ENCODE peak calls at places on chromosomes 2 and 18, in six cellular contexts. B is HepG2, F is A549, D is K562, Z is GM12878, N is upper lobe of left lung. O is an unnamed sample.

GRCh38 chr18:9120796-9121195 is 15.8 kb upstream of the ANKRD12 start:
- ATAC-seq in N (no peak), D (no peak), Z (peak; percentile 7), F (no peak), B (no peak), O (no peak)

GRCh38 chr2:228629251-228629650 is 447.8 kb upstream of the SPHKAP start:
- ATAC-seq in F (no peak), D (no peak), Z (no peak), B (no peak), N (no peak), O (no peak)

GRCh38 chr18:47109720-47110119 is 40.6 kb downstream of the HDHD2 start:
- ATAC-seq in B (no peak), D (no peak), N (no peak), Z (no peak), F (no peak), O (no peak)

GRCh38 chr2:167955264-167955906 is 292.0 kb downstream of the STK39 start:
- ATAC-seq in Z (no peak), D (peak; percentile 58), B (no peak), F (no peak), N (no peak), O (no peak)

GRCh38 chr2:2686228-2686627 is 355.2 kb upstream of the MYT1L start:
- ATAC-seq in N (no peak), Z (no peak), D (no peak), F (no peak), B (no peak), O (no peak)

GRCh38 chr18:33205777-33206176 is 234.7 kb downstream of the CCDC178 start:
- ATAC-seq in B (no peak), Z (no peak), N (no peak), F (no peak), D (no peak), O (no peak)

GRCh38 chr2:176692518-176692917 is 423.3 kb downstream of the MTX2 start:
- ATAC-seq in D (no peak), F (no peak), N (no peak), Z (no peak), B (no peak), O (no peak)

GRCh38 chr2:173553589-173553988 is 198.9 kb downstream of the CDCA7 start:
- ATAC-seq in Z (no peak), B (no peak), N (no peak), D (no peak), F (no peak), O (no peak)

GRCh38 chr2:214674278-214674677 is 135.2 kb downstream of the BARD1 start:
- ATAC-seq in F (no peak), D (no peak), N (no peak), B (peak; percentile 72), Z (peak; percentile 89), O (no peak)

GRCh38 chr2:237932731-237933131 is 34.1 kb upstream of the UBE2F start:
- ATAC-seq in Z (peak; percentile 69), N (peak; percentile 59), D (no peak), B (no peak), F (no peak), O (peak; percentile 80)

GRCh38 chr2:70664525-70664924 is 103.5 kb downstream of the ADD2 start:
- ATAC-seq in B (no peak), N (no peak), D (no peak), Z (no peak), F (no peak), O (no peak)

GRCh38 chr2:14554829-14555580 is 77.5 kb upstream of the LRATD1 start:
- ATAC-seq in D (no peak), Z (no peak), B (no peak), N (no peak), F (no peak), O (no peak)

GRCh38 chr2:162591403-162592083 is 247.0 kb downstream of the KCNH7 start:
- ATAC-seq in N (no peak), F (no peak), D (no peak), B (no peak), Z (peak; percentile 39), O (no peak)

GRCh38 chr18:76759056-76759455 is 63.3 kb upstream of the ZNF236 start:
- ATAC-seq in F (no peak), N (no peak), B (no peak), D (no peak), Z (no peak), O (no peak)

GRCh38 chr2:186460465-186460864 is 25.6 kb upstream of the ZC3H15 start:
- ATAC-seq in F (no peak), D (peak; percentile 78), N (no peak), B (peak; percentile 89), Z (peak; percentile 87), O (no peak)

GRCh38 chr2:164252568-164253287 is 368.6 kb downstream of the GRB14 start:
- ATAC-seq in D (no peak), Z (peak; percentile 97), N (no peak), B (no peak), F (no peak), O (no peak)

GRCh38 chr2:237159006-237159897 is 73.6 kb downstream of the COPS8 start:
- ATAC-seq in D (no peak), F (no peak), N (no peak), Z (no peak), B (no peak), O (peak; percentile 25)

GRCh38 chr2:47112665-47113435 is 42.3 kb downstream of the STPG4 start:
- ATAC-seq in F (no peak), D (peak; percentile 76), Z (no peak), B (no peak), N (no peak), O (no peak)

GRCh38 chr2:131033786-131034121 is 59.5 kb downstream of the FAM168B start:
- ATAC-seq in N (no peak), Z (no peak), B (no peak), D (no peak), F (no peak), O (no peak)

GRCh38 chr2:16189851-16190160 is 249.5 kb downstream of the MYCN start:
- ATAC-seq in D (no peak), B (no peak), Z (no peak), N (no peak), F (no peak), O (no peak)

GRCh38 chr2:8923173-8923572 is 80.3 kb downstream of the MBOAT2 start:
- ATAC-seq in B (no peak), F (no peak), Z (no peak), D (peak; percentile 24), N (no peak), O (no peak)

GRCh38 chr18:2348003-2348402 is 223.3 kb downstream of the METTL4 start:
- ATAC-seq in N (no peak), D (no peak), B (no peak), Z (peak; percentile 32), F (no peak), O (no peak)
- TF ChIP-seq EP300 in N (no peak), D (no peak), B (no peak), Z (no peak), F (no peak), O (no peak)

DNA sequence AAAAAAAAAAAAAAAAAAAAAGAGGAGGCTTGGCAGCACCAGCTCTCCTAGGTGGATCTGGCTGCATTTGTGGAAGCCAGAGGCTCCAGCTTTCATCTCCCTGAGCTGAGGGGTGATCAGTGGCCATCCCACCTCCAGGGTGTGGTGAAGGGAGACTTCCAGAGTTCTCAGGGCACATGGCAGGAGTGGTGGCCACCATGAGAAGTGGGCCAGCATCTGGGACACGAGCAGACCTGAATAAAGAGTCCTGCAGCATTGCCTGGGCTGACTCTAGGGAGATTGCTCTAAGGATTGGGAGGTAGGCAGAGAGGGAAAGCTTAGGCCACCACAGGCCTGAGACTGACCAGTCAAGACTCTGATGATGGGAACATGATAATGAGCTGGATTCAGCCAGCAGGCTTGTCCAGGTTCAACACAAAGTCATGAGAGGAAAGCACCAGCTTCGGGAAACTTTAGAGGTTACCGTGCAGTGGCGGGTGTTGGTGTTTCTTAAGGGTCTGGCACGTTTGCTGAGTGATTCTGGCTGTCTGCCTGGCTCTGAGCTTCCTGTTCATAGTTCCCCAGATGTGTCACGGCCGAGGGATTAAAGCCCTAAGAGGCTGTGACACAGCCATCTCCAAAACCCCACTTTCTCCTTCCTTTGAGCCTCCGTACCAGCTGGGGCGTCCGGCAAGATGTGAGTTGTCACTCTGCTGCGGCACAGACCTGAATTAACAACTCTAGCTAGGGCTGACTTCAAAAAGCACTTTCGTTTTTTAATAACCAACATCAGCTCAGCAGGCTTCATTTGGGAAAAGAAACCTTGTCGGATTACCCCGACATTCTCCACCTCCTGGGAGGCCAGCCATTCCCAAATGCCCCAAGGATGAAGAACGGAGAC is 38.3 kb upstream of the IL1R1 start:
- ATAC-seq in N (peak; percentile 79), Z (peak; percentile 79), B (no peak), F (peak; percentile 51), D (peak; percentile 71), O (peak; percentile 86)
- H3K27ac ChIP-seq in N (peak overlapping the region; percentile 76), Z (peak overlapping the region; percentile 37), B (peak overlapping the region; percentile 26), F (peak overlapping the region; percentile 96), D (no peak overlapping the region), O (peak overlapping the region; percentile 73)

GRCh38 chr2:30150786-30151185 is 4.0 kb downstream of the YPEL5 start:
- ATAC-seq in N (no peak), B (no peak), Z (no peak), D (no peak), F (no peak), O (no peak)

GRCh38 chr2:30149976-30150375 is 3.2 kb downstream of the YPEL5 start:
- ATAC-seq in Z (no peak), N (no peak), D (no peak), B (no peak), F (no peak), O (no peak)

GRCh38 chr2:30148850-30149249 is 2.0 kb downstream of the YPEL5 start:
- ATAC-seq in B (no peak), D (no peak), F (no peak), Z (no peak), N (no peak), O (no peak)

GRCh38 chr2:30147715-30148611 is 1.2 kb downstream of the YPEL5 start:
- ATAC-seq in B (peak; percentile 49), Z (peak; percentile 43), N (peak; percentile 73), F (peak; percentile 67), D (peak; percentile 64), O (peak; percentile 38)

GRCh38 chr2:30149513-30149912 is 2.7 kb downstream of the YPEL5 start:
- ATAC-seq in F (no peak), D (no peak), Z (no peak), B (no peak), N (no peak), O (no peak)
- H3K4me3 ChIP-seq in F (no peak overlapping the region), D (no peak overlapping the region), Z (peak overlapping the region; percentile 50), B (no peak overlapping the region), N (no peak overlapping the region), O (no peak overlapping the region)

DNA sequence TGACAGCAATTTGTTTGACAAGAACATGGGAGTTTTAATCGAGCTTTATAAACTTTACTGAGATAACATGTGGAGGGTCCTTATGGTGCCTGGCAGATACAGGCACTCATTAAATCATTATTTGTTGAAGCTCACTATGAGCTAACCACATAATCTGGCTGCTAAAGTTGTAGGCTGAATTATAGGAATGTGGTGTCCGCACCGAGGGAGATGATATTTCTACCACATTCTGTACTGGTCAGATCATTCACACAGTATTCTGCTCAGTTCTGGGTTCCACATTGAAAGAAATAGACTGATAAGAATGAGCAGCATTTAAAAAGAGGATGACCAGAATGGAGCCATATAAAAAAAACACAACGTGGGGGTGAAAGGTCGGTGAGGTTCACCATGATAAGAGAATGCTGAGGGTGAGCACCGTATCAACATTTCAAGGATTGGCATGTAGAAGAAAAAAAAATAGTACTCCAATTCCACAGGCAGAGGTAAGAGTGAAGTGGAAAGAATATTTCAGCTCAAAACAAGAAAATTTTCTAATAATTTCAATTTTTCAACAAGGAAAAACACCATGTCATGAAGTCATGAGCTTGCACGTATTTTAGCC is 54.4 kb downstream of the TMEFF2 start:
- ATAC-seq in F (no peak), D (peak; percentile 51), N (no peak), B (no peak), Z (no peak), O (no peak)
- TF ChIP-seq EP300 in F (no peak), D (no peak), N (no peak), B (no peak), Z (no peak), O (no peak)

GRCh38 chr18:12159446-12159845 is 65.8 kb downstream of the ANKRD62 start:
- ATAC-seq in F (no peak), D (no peak), B (peak; percentile 70), N (no peak), Z (no peak), O (no peak)

GRCh38 chr18:12165038-12165768 is 71.6 kb downstream of the ANKRD62 start:
- ATAC-seq in D (no peak), N (no peak), B (no peak), Z (no peak), F (no peak), O (no peak)
- H3K27ac ChIP-seq in D (no peak overlapping the region), N (no peak overlapping the region), B (no peak overlapping the region), Z (no peak overlapping the region), F (no peak overlapping the region), O (no peak overlapping the region)

O was measured in gastroesophageal sphincter.